ENCODE peak calls at places on chromosome X, in four cellular contexts. U, B, N and V are unnamed samples.

GRCh38 chrX:68508799-68509198 is 9.9 kb downstream of the YIPF6 start:
- DNase-seq in U (no peak), B (no peak), N (no peak), V (no peak)

GRCh38 chrX:129646721-129647587 is 7.8 kb downstream of the APLN start:
- DNase-seq in U (no peak), B (no peak), N (no peak), V (no peak)

GRCh38 chrX:43655961-43656494 is at the start of gene MAOA:
- DNase-seq in U (peak), B (no peak), N (peak), V (no peak)

GRCh38 chrX:133985164-133986007 is at the start of gene GPC3:
- DNase-seq in U (no peak), B (no peak), N (peak), V (peak)

GRCh38 chrX:125090046-125090445 is 229.6 kb upstream of the TEX13C start:
- DNase-seq in U (no peak), B (peak), N (no peak), V (no peak)

GRCh38 chrX:38664285-38664684 is 102.9 kb downstream of the TSPAN7 start:
- DNase-seq in U (no peak), B (peak), N (peak), V (no peak)

GRCh38 chrX:30488092-30488491 is 89.5 kb downstream of the TASL start:
- DNase-seq in U (no peak), B (peak), N (no peak), V (no peak)

GRCh38 chrX:30875957-30876356 is 13.1 kb downstream of the TAB3 start:
- DNase-seq in U (no peak), B (peak), N (no peak), V (no peak)

GRCh38 chrX:118226060-118226428 is 109.4 kb upstream of the KLHL13 start:
- DNase-seq in U (no peak), B (no peak), N (no peak), V (no peak)